ENCODE peak calls at places on chromosomes 5 and 9, in eight cellular contexts. Y is stomach, I is breast epithelium, E is AG04449, W is RWPE2, V is neural crest cell, C is astrocyte of the spinal cord, R is HCT116. G is an unnamed sample.

GRCh38 chr5:94901071-94901979 is 282.9 kb downstream of the SLF1 start:
- DNase-seq in Y (no peak), I (no peak), E (no peak), W (no peak), V (no peak), C (peak), R (no peak), G (no peak)

GRCh38 chr5:59799668-59800374 is 93.7 kb downstream of the PDE4D start:
- DNase-seq in Y (no peak), I (no peak), E (no peak), W (no peak), V (peak), C (peak), R (peak), G (no peak)

GRCh38 chr9:76654575-76654974 is 109.7 kb upstream of the PCA3 start:
- DNase-seq in Y (no peak), I (no peak), E (peak), W (no peak), V (no peak), C (peak), R (no peak), G (no peak)

GRCh38 chr9:129281506-129282145 is 103.6 kb upstream of the IER5L start:
- DNase-seq in Y (no peak), I (peak), E (no peak), W (no peak), V (no peak), C (no peak), R (no peak), G (no peak)

GRCh38 chr5:29208026-29208425 is 1985.5 kb upstream of the CDH6 start:
- DNase-seq in Y (no peak), I (no peak), E (no peak), W (no peak), V (no peak), C (peak), R (no peak), G (no peak)

GRCh38 chr9:26744362-26744965 is 148.1 kb downstream of the CAAP1 start:
- DNase-seq in Y (no peak), I (no peak), E (no peak), W (no peak), V (no peak), C (peak), R (peak), G (no peak)

GRCh38 chr9:131593255-131593820 is 48.0 kb downstream of the PRRT1B start:
- DNase-seq in Y (no peak), I (no peak), E (no peak), W (no peak), V (no peak), C (no peak), R (no peak), G (no peak)

GRCh38 chr5:149186506-149186905 is 45.2 kb downstream of the ABLIM3 start:
- DNase-seq in Y (no peak), I (no peak), E (no peak), W (no peak), V (no peak), C (no peak), R (no peak), G (no peak)

GRCh38 chr9:1460143-1460769 is 410.1 kb downstream of the DMRT2 start:
- DNase-seq in Y (no peak), I (no peak), E (no peak), W (no peak), V (no peak), C (no peak), R (no peak), G (no peak)

GRCh38 chr9:69554945-69555344 is 117.2 kb downstream of the APBA1 start:
- DNase-seq in Y (no peak), I (no peak), E (peak), W (no peak), V (no peak), C (peak), R (no peak), G (no peak)

GRCh38 chr9:131837836-131838235 is 98.0 kb upstream of the RAPGEF1 start:
- DNase-seq in Y (no peak), I (no peak), E (no peak), W (no peak), V (no peak), C (no peak), R (no peak), G (no peak)

GRCh38 chr5:103511554-103511885 is 51.1 kb downstream of the NUDT12 start:
- DNase-seq in Y (no peak), I (no peak), E (no peak), W (no peak), V (no peak), C (peak), R (no peak), G (no peak)

GRCh38 chr5:170225326-170226137 is 7.3 kb upstream of the C5orf58 start:
- DNase-seq in Y (peak), I (peak), E (no peak), W (peak), V (peak), C (peak), R (peak), G (peak)

GRCh38 chr9:31677415-31677814 is 707.0 kb upstream of the ACO1 start:
- DNase-seq in Y (no peak), I (no peak), E (no peak), W (no peak), V (no peak), C (no peak), R (no peak), G (no peak)

GRCh38 chr5:50593681-50594080 is 72.8 kb upstream of the PARP8 start:
- DNase-seq in Y (no peak), I (no peak), E (no peak), W (no peak), V (no peak), C (no peak), R (no peak), G (no peak)

GRCh38 chr5:5220896-5221295 is 80.8 kb downstream of the ADAMTS16 start:
- DNase-seq in Y (no peak), I (no peak), E (no peak), W (no peak), V (no peak), C (peak), R (no peak), G (no peak)

GRCh38 chr5:174096619-174097018 is 51.1 kb downstream of the NSG2 start:
- DNase-seq in Y (no peak), I (no peak), E (no peak), W (no peak), V (no peak), C (no peak), R (no peak), G (no peak)

GRCh38 chr9:137969008-137969407 is 91.4 kb downstream of the CACNA1B start:
- DNase-seq in Y (peak), I (no peak), E (no peak), W (peak), V (no peak), C (no peak), R (no peak), G (no peak)

GRCh38 chr5:73448451-73449136 is at the start of gene FOXD1:
- DNase-seq in Y (peak), I (no peak), E (peak), W (peak), V (peak), C (peak), R (peak), G (no peak)

GRCh38 chr9:5286262-5286661 is 18.3 kb downstream of the RLN2 start:
- DNase-seq in Y (no peak), I (no peak), E (no peak), W (no peak), V (no peak), C (no peak), R (no peak), G (no peak)

GRCh38 chr9:19894975-19895374 is 106.1 kb upstream of the SLC24A2 start:
- DNase-seq in Y (no peak), I (no peak), E (peak), W (no peak), V (no peak), C (peak), R (no peak), G (no peak)

GRCh38 chr5:55308254-55308836 is 556 bp downstream of the MTREX start:
- DNase-seq in Y (no peak), I (no peak), E (no peak), W (no peak), V (no peak), C (peak), R (no peak), G (no peak)

GRCh38 chr5:1846583-1846982 is 36.1 kb downstream of the IRX4 start:
- DNase-seq in Y (no peak), I (no peak), E (no peak), W (no peak), V (no peak), C (no peak), R (no peak), G (no peak)

GRCh38 chr9:112074250-112075008 is 100.7 kb downstream of the SUSD1 start:
- DNase-seq in Y (peak), I (no peak), E (peak), W (no peak), V (peak), C (peak), R (peak), G (no peak)

GRCh38 chr5:39700523-39700922 is 275.7 kb upstream of the DAB2 start:
- DNase-seq in Y (no peak), I (no peak), E (no peak), W (no peak), V (no peak), C (no peak), R (no peak), G (no peak)

GRCh38 chr9:132381966-132382541 is 24.6 kb downstream of the TTF1 start:
- DNase-seq in Y (no peak), I (no peak), E (no peak), W (no peak), V (no peak), C (no peak), R (no peak), G (no peak)

GRCh38 chr9:137453643-137454081 is 5.5 kb downstream of the NSMF start:
- DNase-seq in Y (peak), I (no peak), E (no peak), W (peak), V (peak), C (peak), R (no peak), G (no peak)

GRCh38 chr9:116737137-116737546 is 50.0 kb downstream of the TRIM32 start:
- DNase-seq in Y (peak), I (peak), E (peak), W (peak), V (peak), C (peak), R (peak), G (peak)

GRCh38 chr9:106220415-106220814 is 526.1 kb downstream of the TMEM38B start:
- DNase-seq in Y (no peak), I (no peak), E (no peak), W (no peak), V (no peak), C (no peak), R (no peak), G (no peak)

GRCh38 chr5:158858011-158858410 is 241.7 kb downstream of the EBF1 start:
- DNase-seq in Y (no peak), I (no peak), E (no peak), W (no peak), V (no peak), C (no peak), R (no peak), G (no peak)

GRCh38 chr9:135516132-135516860 is 4.9 kb upstream of the LCN1 start:
- DNase-seq in Y (peak), I (no peak), E (no peak), W (peak), V (no peak), C (no peak), R (no peak), G (no peak)

GRCh38 chr9:112582371-112582770 is 95.7 kb downstream of the KIAA1958 start:
- DNase-seq in Y (no peak), I (no peak), E (no peak), W (no peak), V (no peak), C (no peak), R (no peak), G (no peak)

GRCh38 chr5:113271015-113271414 is 163.8 kb downstream of the TSSK1B start:
- DNase-seq in Y (no peak), I (no peak), E (no peak), W (no peak), V (no peak), C (peak), R (no peak), G (no peak)

DNA sequence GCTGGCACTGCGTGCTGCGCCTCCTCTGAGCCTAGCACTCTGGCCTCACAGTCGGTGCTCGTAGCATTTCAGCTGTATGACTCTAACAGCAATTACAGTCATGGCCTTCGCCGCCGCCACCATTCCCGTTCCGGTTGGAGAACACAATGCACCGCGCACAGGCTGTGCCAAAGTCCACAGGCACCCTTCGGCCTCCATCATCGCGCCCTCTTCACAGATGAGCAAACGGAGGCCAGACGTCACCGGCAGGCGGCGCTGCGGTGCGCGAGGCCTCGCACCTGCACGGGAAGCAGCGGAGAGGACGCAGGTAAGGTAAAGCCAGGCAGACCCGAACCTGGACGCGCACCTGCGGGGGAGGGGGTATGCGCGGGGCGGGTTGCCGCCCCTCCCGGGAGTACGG is 128.9 kb downstream of the BARX1 start:
- DNase-seq in Y (no peak), I (no peak), E (no peak), W (no peak), V (no peak), C (no peak), R (no peak), G (no peak)
- TF ChIP-seq CTCF in Y (no peak), I (no peak), E (no peak), W (no peak), V (peak), C (peak), R (peak), G (no peak)

DNA sequence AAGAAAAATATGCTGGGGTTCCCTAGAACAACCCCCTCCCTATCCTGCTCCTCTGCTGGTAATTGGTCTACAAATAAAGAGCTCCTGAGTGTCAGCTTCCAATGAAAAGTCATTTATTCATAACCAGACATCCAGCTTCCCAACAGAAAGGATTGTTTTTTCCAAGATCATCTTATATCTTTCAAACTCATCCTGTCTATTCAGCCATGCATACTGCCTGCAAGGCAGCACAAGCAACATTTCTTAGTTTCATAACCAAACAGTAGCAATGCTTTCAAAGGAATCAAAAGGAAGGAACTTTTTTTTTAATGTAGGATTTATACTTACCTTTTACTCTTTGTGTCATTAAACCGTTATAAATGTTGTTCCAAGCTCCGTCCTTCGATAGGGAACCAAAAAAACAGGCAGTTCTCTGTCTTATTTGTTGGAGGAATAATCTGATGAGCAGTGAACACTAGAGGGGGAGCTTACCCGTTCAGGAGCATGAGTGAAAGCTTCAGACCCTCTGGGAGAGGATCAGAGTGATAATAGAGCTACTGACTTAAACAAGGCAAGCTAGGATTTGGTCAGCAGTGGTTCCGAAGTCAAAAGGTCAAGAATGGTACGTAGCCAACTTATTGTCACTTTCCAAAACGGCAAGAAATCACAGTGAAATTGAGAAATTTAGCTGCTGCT is 893.1 kb downstream of the NR2F1-AS1 start:
- DNase-seq in Y (no peak), I (no peak), E (no peak), W (no peak), V (peak), C (peak), R (peak), G (no peak)
- TF ChIP-seq CTCF in Y (no peak), I (no peak), E (peak), W (peak), V (peak), C (peak), R (peak), G (no peak)

DNA sequence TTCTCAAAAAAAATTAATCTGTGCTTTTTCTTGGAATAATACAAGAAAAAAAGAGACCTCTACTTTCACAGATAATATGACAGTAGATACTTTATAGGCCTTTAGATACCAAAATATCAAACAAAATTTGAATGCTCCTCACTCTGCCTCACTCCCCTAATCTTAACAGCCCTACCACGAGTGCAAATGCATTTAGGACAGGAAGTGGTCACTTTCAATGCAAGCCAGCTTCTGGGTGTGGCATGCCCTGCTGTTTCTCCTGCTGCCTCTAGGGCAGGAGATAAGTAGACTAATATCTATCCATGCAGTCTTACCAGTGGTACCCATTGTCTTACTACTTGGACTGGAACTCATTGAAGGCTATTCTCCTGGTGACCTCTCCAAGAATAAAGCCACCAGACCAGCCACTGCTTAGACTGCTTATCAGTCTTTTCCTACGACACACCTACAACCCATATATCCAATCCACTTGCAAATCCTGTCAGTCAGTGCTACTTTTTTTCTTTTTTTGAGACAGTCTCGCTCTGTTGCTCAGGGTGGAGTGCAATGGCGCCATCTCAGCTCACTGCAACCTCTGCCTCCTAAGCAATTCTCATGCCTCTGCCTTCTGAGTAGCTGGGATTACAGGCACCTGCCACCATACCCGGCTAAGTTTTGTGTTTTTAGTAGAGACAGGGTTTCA is 23.0 kb downstream of the FRRS1L start:
- DNase-seq in Y (no peak), I (no peak), E (no peak), W (no peak), V (no peak), C (peak), R (peak), G (no peak)
- TF ChIP-seq CTCF in Y (no peak), I (no peak), E (peak), W (peak), V (peak), C (peak), R (peak), G (no peak)

DNA sequence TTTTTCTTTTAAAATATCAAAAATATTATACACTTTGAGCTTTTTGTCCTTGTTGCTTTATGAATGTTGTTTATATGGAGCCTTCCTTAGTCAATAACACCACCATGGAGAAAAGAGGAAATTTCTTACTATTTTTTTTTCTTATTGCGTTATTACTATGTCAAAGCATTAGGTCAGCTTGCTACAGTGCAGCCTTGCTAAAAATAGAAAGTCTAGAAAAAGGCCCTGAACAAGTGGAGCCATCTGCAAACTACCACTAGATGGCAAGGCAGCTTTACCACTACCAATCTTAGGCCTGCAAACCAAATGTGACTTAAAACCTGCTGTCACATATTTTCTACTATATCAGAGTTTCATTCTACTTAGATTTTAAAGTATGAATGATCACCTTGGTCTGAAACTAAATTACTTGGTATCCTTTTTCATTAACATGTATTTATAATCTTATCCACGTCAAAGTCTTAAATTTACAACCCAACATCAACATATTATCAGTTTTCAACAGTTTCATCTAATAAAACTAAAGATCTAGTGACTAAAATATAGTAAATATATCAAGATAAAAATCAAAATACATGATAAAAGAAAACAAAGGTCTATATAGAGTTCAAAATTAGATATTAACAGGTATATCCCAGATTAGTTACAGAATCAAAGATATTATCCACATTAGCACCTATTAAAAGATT is 113.1 kb upstream of the ACOT12 start:
- DNase-seq in Y (peak), I (no peak), E (peak), W (no peak), V (peak), C (peak), R (peak), G (no peak)
- TF ChIP-seq CTCF in Y (no peak), I (peak), E (peak), W (peak), V (peak), C (peak), R (peak), G (no peak)

DNA sequence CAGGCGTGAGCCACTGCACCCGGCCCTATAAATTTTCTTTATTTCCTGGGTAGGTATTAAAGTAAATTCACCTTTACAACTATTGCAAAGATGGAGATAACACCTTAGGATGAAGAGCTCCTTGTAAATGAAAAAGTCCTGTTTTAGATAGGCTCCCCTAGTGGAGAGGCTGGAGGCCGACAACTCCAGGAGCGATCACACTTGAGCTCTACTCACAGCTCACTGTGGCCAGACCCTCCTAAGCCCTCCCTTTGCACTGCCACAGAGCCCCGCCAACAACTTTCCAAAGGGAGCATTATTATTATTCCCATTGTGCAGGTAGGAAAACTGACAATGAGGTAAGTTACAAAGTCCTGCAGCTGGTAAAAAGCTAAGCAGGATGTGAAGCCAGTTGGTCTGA is 139.1 kb upstream of the ERCC6L2 start:
- DNase-seq in Y (no peak), I (no peak), E (no peak), W (no peak), V (no peak), C (no peak), R (no peak), G (no peak)
- TF ChIP-seq CTCF in Y (no peak), I (no peak), E (peak), W (peak), V (peak), C (peak), R (peak), G (no peak)

G was measured in omental fat pad.